ENCODE peak calls at places on chromosomes 7 and 10, in nine cellular contexts. O, S, N, W, C, K, M, Q and J are unnamed samples.

GRCh38 chr7:84003191-84003590 is 191.4 kb downstream of the SEMA3A start:
- DNase-seq in O (no peak), S (no peak), N (no peak), W (no peak), C (no peak), K (no peak), M (no peak), Q (no peak), J (no peak)

GRCh38 chr7:6436385-6436685 is 11.4 kb downstream of the DAGLB start:
- DNase-seq in O (no peak), S (no peak), N (no peak), W (no peak), C (no peak), K (no peak), M (no peak), Q (no peak), J (peak)

GRCh38 chr10:103781329-103782061 is 73.9 kb downstream of the SH3PXD2A start:
- DNase-seq in O (no peak), S (peak), N (no peak), W (peak), C (no peak), K (peak), M (no peak), Q (peak), J (peak)

GRCh38 chr7:105829681-105830322 is 46.6 kb downstream of the ATXN7L1 start:
- DNase-seq in O (no peak), S (peak), N (no peak), W (peak), C (peak), K (no peak), M (no peak), Q (no peak), J (no peak)

GRCh38 chr10:95496246-95496911 is 64.8 kb downstream of the SORBS1 start:
- DNase-seq in O (no peak), S (no peak), N (no peak), W (no peak), C (no peak), K (no peak), M (no peak), Q (no peak), J (no peak)

GRCh38 chr7:28754027-28754426 is 204.1 kb downstream of the TRIL start:
- DNase-seq in O (no peak), S (peak), N (no peak), W (peak), C (no peak), K (no peak), M (no peak), Q (peak), J (no peak)

GRCh38 chr10:28677889-28678686 is 767 bp downstream of the BAMBI start:
- DNase-seq in O (no peak), S (peak), N (no peak), W (peak), C (no peak), K (no peak), M (peak), Q (peak), J (peak)

GRCh38 chr7:67344481-67345193 is 348.0 kb downstream of the TYW1 start:
- DNase-seq in O (no peak), S (no peak), N (no peak), W (no peak), C (no peak), K (no peak), M (no peak), Q (no peak), J (no peak)